ENCODE peak calls at places on chromosome 16, in five cellular contexts. Y, K, T, G and M are unnamed samples.

GRCh38 chr16:22670044-22670536 is 143.9 kb upstream of the HS3ST2 start:
- DNase-seq in Y (no peak), K (no peak), T (no peak), G (no peak), M (no peak)

GRCh38 chr16:55465077-55465896 is 13.7 kb upstream of the MMP2 start:
- DNase-seq in Y (peak; percentile 74), K (peak; percentile 13), T (peak; percentile 89), G (peak; percentile 81), M (peak; percentile 98)

GRCh38 chr16:73464834-73465233 is 416.9 kb upstream of the ZFHX3 start:
- DNase-seq in Y (no peak), K (no peak), T (no peak), G (no peak), M (no peak)

GRCh38 chr16:2968368-2968737 is 795 bp upstream of the PAQR4 start:
- DNase-seq in Y (no peak), K (no peak), T (peak; percentile 83), G (no peak), M (no peak)

GRCh38 chr16:880471-881171 is 80.1 kb upstream of the GNG13 start:
- DNase-seq in Y (no peak), K (no peak), T (no peak), G (no peak), M (no peak)

GRCh38 chr16:31476305-31477219 is 4.6 kb downstream of the TGFB1I1 start:
- DNase-seq in Y (no peak), K (no peak), T (peak; percentile 87), G (peak; percentile 63), M (no peak)

GRCh38 chr16:4384497-4384896 is 12.8 kb downstream of the VASN start:
- DNase-seq in Y (no peak), K (no peak), T (no peak), G (no peak), M (no peak)

GRCh38 chr16:72195609-72196008 is 23.7 kb upstream of the PMFBP1 start:
- DNase-seq in Y (no peak), K (no peak), T (no peak), G (no peak), M (peak; percentile 59)

GRCh38 chr16:2151188-2152091 is 3.0 kb downstream of the RAB26 start:
- DNase-seq in Y (no peak), K (no peak), T (peak; percentile 70), G (no peak), M (no peak)

GRCh38 chr16:81730090-81731051 is 48.7 kb upstream of the PLCG2 start:
- DNase-seq in Y (peak; percentile 95), K (no peak), T (peak; percentile 67), G (peak; percentile 70), M (peak; percentile 99)

GRCh38 chr16:33877-34707 is 19.3 kb downstream of the POLR3K start:
- DNase-seq in Y (no peak), K (no peak), T (no peak), G (no peak), M (no peak)

GRCh38 chr16:1726661-1727502 is 20.9 kb downstream of the MAPK8IP3 start:
- DNase-seq in Y (no peak), K (no peak), T (no peak), G (no peak), M (no peak)

GRCh38 chr16:66406534-66407368 is 20.3 kb upstream of the BEAN1 start:
- DNase-seq in Y (peak; percentile 92), K (no peak), T (peak; percentile 81), G (peak; percentile 73), M (peak; percentile 54)

GRCh38 chr16:57591086-57591869 is 37.2 kb upstream of the ADGRG1 start:
- DNase-seq in Y (peak; percentile 90), K (no peak), T (peak; percentile 80), G (peak; percentile 80), M (peak; percentile 88)

GRCh38 chr16:21950782-21951521 is 2.2 kb upstream of the UQCRC2 start:
- DNase-seq in Y (peak; percentile 54), K (no peak), T (peak; percentile 44), G (peak; percentile 54), M (no peak)

GRCh38 chr16:49855822-49856740 is at the start of gene ZNF423:
- DNase-seq in Y (no peak), K (no peak), T (no peak), G (no peak), M (no peak)

DNA sequence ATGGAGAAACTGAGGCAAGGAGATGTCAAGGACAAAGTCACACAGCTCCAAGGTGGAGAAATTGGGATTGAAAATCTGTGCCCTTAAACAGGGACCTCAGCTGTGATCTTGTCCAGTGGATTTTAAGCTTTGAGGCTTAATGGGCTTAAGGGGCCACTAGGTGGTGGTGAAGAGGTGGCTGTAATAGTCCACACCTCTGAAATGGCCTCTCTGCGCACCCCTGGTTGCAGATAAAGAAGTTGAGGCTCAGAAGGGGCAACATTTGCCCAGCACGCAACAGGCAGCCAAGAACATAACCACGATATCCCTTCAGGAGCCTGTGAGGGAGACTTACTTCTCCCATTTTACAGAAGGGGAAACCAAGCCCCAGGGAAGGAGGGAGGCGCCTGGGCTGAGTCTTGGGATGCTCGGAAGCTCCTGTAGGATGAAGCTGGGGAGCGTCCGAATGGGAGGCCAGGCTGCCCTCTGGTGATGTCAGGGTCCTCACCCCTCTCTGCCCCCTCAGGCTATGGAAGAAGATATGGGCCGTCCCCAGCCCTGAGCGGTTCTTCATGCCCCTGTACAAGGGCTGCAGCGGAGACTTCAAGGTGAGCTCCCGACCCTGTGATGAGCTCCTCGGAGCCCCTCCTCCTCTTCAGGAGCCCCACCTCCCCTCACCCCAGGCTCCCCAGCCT is 43.7 kb downstream of the IL21R start:
- DNase-seq in Y (no peak), K (no peak), T (no peak), G (no peak), M (no peak)
- TF ChIP-seq KDM1A in Y (no peak), K (no peak), T (no peak), G (no peak), M (no peak)

DNA sequence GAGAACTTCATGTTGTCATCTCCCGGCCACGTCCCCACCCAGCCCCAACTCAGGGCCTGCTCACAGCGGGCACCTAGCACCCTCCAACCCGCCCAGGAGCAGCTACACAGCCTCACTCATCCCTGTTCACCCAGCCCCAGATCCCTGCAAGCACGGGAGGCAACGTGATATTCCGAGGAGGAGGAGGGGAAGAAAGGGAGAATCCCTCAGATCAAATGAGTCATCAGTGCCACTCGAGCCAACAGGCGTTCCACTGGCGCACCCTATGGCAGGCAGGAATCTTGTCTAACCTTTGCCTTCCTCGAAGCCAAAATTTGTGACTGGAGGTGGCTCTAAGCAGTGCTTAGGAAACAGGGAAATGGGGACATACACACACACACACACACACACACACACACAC is 14.0 kb upstream of the NUBP1 start:
- DNase-seq in Y (peak; percentile 71), K (no peak), T (no peak), G (no peak), M (no peak)
- TF ChIP-seq KDM1A in Y (no peak), K (no peak), T (no peak), G (no peak), M (no peak)

GRCh38 chr16:80570106-80570478 is 29.3 kb downstream of the DYNLRB2 start:
- DNase-seq in Y (no peak), K (no peak), T (no peak), G (no peak), M (no peak)
- TF ChIP-seq KDM1A in Y (no peak), K (no peak), T (no peak), G (no peak), M (no peak)

DNA sequence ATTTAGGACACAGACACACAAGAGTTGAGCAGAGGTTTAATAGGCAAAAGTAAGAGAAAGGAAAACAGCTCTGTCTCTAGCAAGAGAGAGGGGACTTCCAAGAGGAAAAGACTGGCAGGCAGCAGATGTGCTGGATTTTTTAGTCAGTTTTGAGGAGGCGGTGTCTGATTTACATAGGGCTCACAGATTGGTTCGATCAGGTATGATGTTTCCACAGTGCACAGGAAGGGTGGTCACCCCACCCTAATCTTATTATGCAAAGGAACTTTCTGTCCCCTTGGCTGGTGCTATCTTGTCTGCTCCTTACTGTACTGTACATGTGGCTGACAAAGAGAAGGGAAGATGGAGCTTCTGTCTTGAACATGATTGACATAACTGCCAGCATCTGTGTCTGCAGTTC is 25.3 kb downstream of the BFAR start:
- DNase-seq in Y (no peak), K (peak; percentile 71), T (peak; percentile 84), G (no peak), M (no peak)
- TF ChIP-seq KDM1A in Y (no peak), K (no peak), T (no peak), G (no peak), M (no peak)